ENCODE peak calls at places on chromosome 19, in seven cellular contexts. U, W, S, Q, V, B and C are unnamed samples.
A peak's percentile ranks its signal among the peaks of the same experiment; 100 is the strongest.

GRCh38 chr19:54173951-54174817 is 1.2 kb upstream of the TMC4 start:
- DNase-seq in S (no peak), U (no peak), B (no peak), W (no peak), Q (no peak), V (no peak), C (peak; percentile 1)

GRCh38 chr19:18271433-18271841 is 2.8 kb downstream of the IQCN start:
- DNase-seq in B (no peak), S (no peak), W (no peak), Q (no peak), V (no peak), U (no peak), C (no peak)

GRCh38 chr19:15254547-15254946 is 22.3 kb upstream of the EPHX3 start:
- DNase-seq in Q (no peak), B (no peak), V (no peak), U (no peak), W (no peak), S (no peak), C (no peak)

GRCh38 chr19:51250786-51251452 is at the start of gene SIGLECL1:
- DNase-seq in W (no peak), S (no peak), Q (no peak), B (no peak), V (no peak), U (no peak), C (no peak)

GRCh38 chr19:33472696-33473624 is 48.6 kb downstream of the PEPD start:
- DNase-seq in Q (no peak), S (peak; percentile 98), W (no peak), U (peak; percentile 83), V (no peak), B (peak; percentile 63), C (peak; percentile 85)

GRCh38 chr19:46189971-46190335 is 39.6 kb upstream of the IGFL1 start:
- DNase-seq in W (no peak), S (no peak), Q (no peak), B (no peak), U (no peak), V (no peak), C (no peak)

GRCh38 chr19:1853295-1854031 is 5.2 kb upstream of the REXO1 start:
- DNase-seq in V (peak; percentile 36), U (peak; percentile 73), S (peak; percentile 75), Q (peak; percentile 20), W (peak; percentile 65), B (no peak), C (peak; percentile 71)

GRCh38 chr19:45955905-45956608 is 17.6 kb downstream of the NOVA2 start:
- DNase-seq in B (no peak), S (peak; percentile 74), Q (no peak), V (peak; percentile 77), W (no peak), U (peak; percentile 52), C (peak; percentile 85)

GRCh38 chr19:6108721-6109633 is 1.3 kb downstream of the RFX2 start:
- DNase-seq in B (peak; percentile 67), S (peak; percentile 16), U (peak; percentile 31), V (no peak), W (no peak), Q (peak; percentile 87), C (peak; percentile 47)

GRCh38 chr19:45097776-45098520 is 5.0 kb downstream of the PPP1R37 start:
- DNase-seq in S (peak; percentile 91), Q (no peak), B (peak; percentile 65), V (peak; percentile 45), U (peak; percentile 90), W (peak; percentile 95), C (peak; percentile 87)

GRCh38 chr19:40646564-40647254 is 43.7 kb downstream of the NUMBL start:
- DNase-seq in W (no peak), Q (no peak), B (no peak), S (no peak), U (no peak), V (no peak), C (peak; percentile 15)

GRCh38 chr19:1551068-1552040 is 16.8 kb downstream of the MEX3D start:
- DNase-seq in S (no peak), W (no peak), Q (no peak), U (no peak), V (no peak), B (no peak), C (no peak)

GRCh38 chr19:47284324-47284899 is 9.7 kb downstream of the INAFM1 start:
- DNase-seq in U (peak; percentile 17), W (peak; percentile 50), B (no peak), S (peak; percentile 34), V (peak; percentile 51), Q (peak; percentile 7), C (peak; percentile 71)

GRCh38 chr19:54428323-54429175 is 13.3 kb downstream of the TTYH1 start:
- DNase-seq in S (no peak), V (no peak), U (no peak), B (no peak), Q (no peak), W (no peak), C (no peak)

GRCh38 chr19:31448221-31448657 is 99.0 kb upstream of the TSHZ3 start:
- DNase-seq in W (no peak), U (no peak), V (no peak), B (peak; percentile 36), Q (no peak), S (peak; percentile 73), C (no peak)